ENCODE peak calls at places on chromosomes 3 and 15, in eight cellular contexts. B is left lung, G is K562, P is Panc1, V is H7, Q is PC-9, S is right lobe of liver, F is adrenal gland. I is an unnamed sample. For H3K36me3, the result is how much of the 10 kb centered on the place peaks cover.

GRCh38 chr15:93144477-93145270 is 55.7 kb upstream of the RGMA start:
- DNase-seq in B (no peak), G (no peak), P (no peak), V (no peak), Q (no peak), S (no peak), F (no peak), I (no peak)

GRCh38 chr15:46137443-46137842 is 502.6 kb downstream of the SQOR start:
- DNase-seq in B (no peak), G (no peak), P (no peak), V (no peak), Q (no peak), S (no peak), F (no peak), I (no peak)

GRCh38 chr3:159536876-159537275 is 451.8 kb upstream of the IL12A start:
- DNase-seq in B (no peak), G (no peak), P (no peak), V (no peak), Q (no peak), S (no peak), F (no peak), I (no peak)

GRCh38 chr15:71753346-71753745 is 57.0 kb upstream of the NR2E3 start:
- DNase-seq in B (no peak), G (no peak), P (no peak), V (no peak), Q (no peak), S (no peak), F (no peak), I (no peak)

GRCh38 chr3:151347432-151347831 is 18.1 kb upstream of the P2RY13 start:
- DNase-seq in B (peak), G (no peak), P (no peak), V (no peak), Q (no peak), S (peak), F (peak), I (no peak)

GRCh38 chr15:39789736-39790135 is 7.1 kb upstream of the FSIP1 start:
- DNase-seq in B (no peak), G (no peak), P (no peak), V (no peak), Q (no peak), S (no peak), F (no peak), I (no peak)

GRCh38 chr3:107441617-107442016 is 64.4 kb downstream of the CCDC54 start:
- DNase-seq in B (no peak), G (no peak), P (no peak), V (peak), Q (no peak), S (no peak), F (no peak), I (no peak)

GRCh38 chr3:119302697-119303630 is 8.8 kb downstream of the ARHGAP31 start:
- DNase-seq in B (no peak), G (no peak), P (no peak), V (no peak), Q (no peak), S (no peak), F (no peak), I (no peak)

GRCh38 chr3:128735287-128735686 is 9.3 kb downstream of the RAB7A start:
- DNase-seq in B (no peak), G (no peak), P (no peak), V (no peak), Q (no peak), S (no peak), F (no peak), I (no peak)

GRCh38 chr15:81071130-81071529 is 62.9 kb upstream of the CFAP161 start:
- DNase-seq in B (no peak), G (no peak), P (no peak), V (no peak), Q (no peak), S (no peak), F (no peak), I (no peak)

GRCh38 chr3:122030381-122031122 is 8.5 kb upstream of the ILDR1 start:
- DNase-seq in B (no peak), G (no peak), P (no peak), V (no peak), Q (no peak), S (no peak), F (no peak), I (no peak)

GRCh38 chr3:79632842-79633241 is 135.0 kb downstream of the ROBO1 start:
- DNase-seq in B (no peak), G (no peak), P (no peak), V (no peak), Q (no peak), S (no peak), F (no peak), I (no peak)

GRCh38 chr15:69931159-69931558 is 166.6 kb downstream of the TLE3 start:
- DNase-seq in B (no peak), G (no peak), P (no peak), V (no peak), Q (no peak), S (no peak), F (no peak), I (no peak)

GRCh38 chr3:127260416-127260815 is 27.4 kb downstream of the PRR20G start:
- DNase-seq in B (no peak), G (no peak), P (no peak), V (no peak), Q (no peak), S (no peak), F (no peak), I (no peak)

GRCh38 chr3:195886181-195887141 is 21.9 kb downstream of the TNK2 start:
- DNase-seq in B (peak), G (peak), P (no peak), V (no peak), Q (no peak), S (no peak), F (peak), I (no peak)

GRCh38 chr3:70716832-70717231 is 404.4 kb upstream of the MDFIC2 start:
- DNase-seq in B (no peak), G (no peak), P (no peak), V (no peak), Q (no peak), S (peak), F (no peak), I (no peak)

GRCh38 chr3:35624698-35625097 is 14.6 kb upstream of the ARPP21 start:
- DNase-seq in B (no peak), G (no peak), P (no peak), V (no peak), Q (no peak), S (no peak), F (no peak), I (no peak)

GRCh38 chr3:170387952-170388351 is 30.4 kb downstream of the SKIL start:
- DNase-seq in B (no peak), G (no peak), P (no peak), V (no peak), Q (no peak), S (no peak), F (no peak), I (no peak)

GRCh38 chr3:170383567-170383966 is 26.1 kb downstream of the SKIL start:
- DNase-seq in B (no peak), G (no peak), P (no peak), V (no peak), Q (no peak), S (no peak), F (no peak), I (no peak)

GRCh38 chr3:170391108-170391507 is 27.6 kb upstream of the CLDN11 start:
- DNase-seq in B (no peak), G (no peak), P (no peak), V (no peak), Q (no peak), S (no peak), F (no peak), I (no peak)

DNA sequence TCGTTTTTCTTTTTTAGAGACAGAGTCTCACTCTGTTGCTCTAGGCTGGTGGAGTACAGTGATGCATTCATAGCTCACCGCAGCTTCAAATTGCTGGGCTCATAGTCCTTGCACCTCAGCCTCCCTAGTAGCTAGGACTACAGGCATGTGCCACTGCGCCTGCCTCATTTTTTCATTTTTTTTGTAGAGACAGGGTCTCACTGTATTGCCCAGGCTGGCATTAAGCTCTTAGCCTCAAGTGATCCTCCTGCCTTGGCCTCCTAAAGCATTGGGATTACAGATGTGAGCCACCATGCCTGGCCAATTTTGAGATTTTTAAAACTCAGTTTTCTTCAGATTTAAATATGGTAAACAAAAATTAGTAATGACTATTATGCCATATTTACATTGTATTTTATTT is 29.0 kb downstream of the SKIL start:
- DNase-seq in B (no peak), G (no peak), P (no peak), V (no peak), Q (no peak), S (no peak), F (no peak), I (no peak)
- H3K36me3 ChIP-seq in B (half or more), G (under half), P (under half), V (under half), Q (half or more), S (under half), F (under half), I (half or more)

GRCh38 chr3:186281172-186281571 is 80.9 kb downstream of the DGKG start:
- DNase-seq in B (no peak), G (no peak), P (no peak), V (no peak), Q (no peak), S (no peak), F (no peak), I (no peak)
- H3K36me3 ChIP-seq in B (under half), G (under half), P (under half), V (under half), Q (under half), S (under half), F (under half), I (under half)

GRCh38 chr3:48600711-48601621 is 5.8 kb upstream of the COL7A1 start:
- DNase-seq in B (peak), G (no peak), P (no peak), V (no peak), Q (no peak), S (no peak), F (no peak), I (no peak)
- H3K36me3 ChIP-seq in B (half or more), G (half or more), P (under half), V (half or more), Q (under half), S (half or more), F (under half), I (half or more)

DNA sequence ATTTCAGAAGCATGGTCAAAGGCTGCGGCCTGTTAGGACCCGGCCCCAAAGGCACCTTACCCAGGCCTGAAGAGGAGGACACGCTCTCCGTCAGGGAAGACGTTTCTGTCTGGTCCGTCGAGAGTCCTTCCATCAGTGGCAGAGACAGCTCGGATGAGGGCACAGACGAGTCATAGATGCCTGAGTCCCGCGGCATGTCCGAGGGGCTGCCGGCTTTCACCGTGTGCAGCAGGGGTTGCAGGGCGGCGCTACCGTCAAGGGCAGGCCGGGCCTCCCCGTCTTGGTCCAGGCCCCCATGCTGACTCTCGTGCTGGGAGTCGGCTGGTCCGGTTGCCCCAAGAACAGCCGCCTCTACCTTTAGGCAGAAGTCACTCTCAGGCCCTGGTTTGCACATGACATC is 37.1 kb downstream of the SPATA12 start:
- DNase-seq in B (no peak), G (no peak), P (no peak), V (no peak), Q (no peak), S (no peak), F (no peak), I (no peak)
- H3K36me3 ChIP-seq in B (under half), G (under half), P (under half), V (under half), Q (under half), S (under half), F (under half), I (under half)

DNA sequence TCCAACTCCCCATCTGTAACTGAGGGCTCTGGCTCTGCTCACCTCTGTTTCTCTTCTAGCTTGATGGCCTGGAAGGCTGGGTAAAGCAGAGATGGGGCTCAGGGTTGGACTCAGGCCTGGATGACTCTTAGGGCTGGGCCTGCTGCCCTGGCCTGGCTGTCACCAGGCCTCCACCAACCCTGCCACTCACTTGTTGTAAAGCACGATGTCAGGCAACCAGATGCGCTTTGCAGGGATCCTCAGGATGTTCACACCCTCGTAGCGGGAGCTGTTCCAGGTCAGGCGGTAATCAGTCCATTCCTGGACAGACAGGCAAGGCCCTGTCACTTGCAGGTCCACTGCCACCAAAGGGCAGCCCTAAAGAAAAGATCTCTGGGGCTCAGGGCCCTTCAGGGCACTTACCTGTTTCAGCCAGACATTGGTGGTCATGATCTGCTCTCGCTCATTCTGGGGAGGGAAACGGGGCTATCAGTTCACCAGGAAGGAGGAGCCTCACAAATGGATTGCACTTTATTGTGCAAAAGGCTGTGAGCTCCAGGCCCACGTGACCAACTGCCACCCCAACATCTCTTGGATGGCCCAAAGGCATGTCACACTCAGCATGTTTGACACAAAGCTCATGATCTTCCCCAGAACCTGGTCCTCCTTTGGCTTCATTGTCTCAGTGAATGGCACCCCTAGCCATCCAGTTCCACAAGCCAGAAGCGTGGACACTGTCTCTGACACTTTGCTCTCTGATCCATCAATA is 9.9 kb downstream of the CHRNB4 start:
- DNase-seq in B (no peak), G (no peak), P (no peak), V (no peak), Q (no peak), S (no peak), F (no peak), I (no peak)
- H3K36me3 ChIP-seq in B (under half), G (under half), P (under half), V (under half), Q (under half), S (under half), F (under half), I (half or more)